ENCODE peak calls at places on chromosomes 11 and 22, in eight cellular contexts. One of them, this sample, is unnamed.

GRCh38 chr11:17734418-17734911 is at the start of gene KCNC1:
- DNase-seq in foreskin keratinocyte: no peak
- DNase-seq in lung: no peak
- DNase-seq in body of pancreas: peak
- DNase-seq in CD8-positive, alpha-beta memory T cell: no peak
- DNase-seq in brain microvascular endothelial cell: no peak
- DNase-seq in RWPE1: no peak
- DNase-seq in tibial nerve: no peak
- DNase-seq in this sample: no peak

GRCh38 chr11:2665747-2666710 is 33.8 kb downstream of the KCNQ1OT1 start:
- DNase-seq in lung: no peak
- DNase-seq in tibial nerve: peak
- DNase-seq in foreskin keratinocyte: no peak
- DNase-seq in RWPE1: no peak
- DNase-seq in brain microvascular endothelial cell: no peak
- DNase-seq in body of pancreas: peak
- DNase-seq in CD8-positive, alpha-beta memory T cell: no peak
- DNase-seq in this sample: no peak

GRCh38 chr11:34941688-34942087 is 25.3 kb downstream of the PDHX start:
- DNase-seq in body of pancreas: no peak
- DNase-seq in tibial nerve: no peak
- DNase-seq in brain microvascular endothelial cell: no peak
- DNase-seq in foreskin keratinocyte: no peak
- DNase-seq in CD8-positive, alpha-beta memory T cell: no peak
- DNase-seq in lung: no peak
- DNase-seq in RWPE1: no peak
- DNase-seq in this sample: no peak

GRCh38 chr22:31295413-31295812 is 3.1 kb upstream of the PIK3IP1 start:
- DNase-seq in body of pancreas: no peak
- DNase-seq in brain microvascular endothelial cell: no peak
- DNase-seq in foreskin keratinocyte: no peak
- DNase-seq in tibial nerve: no peak
- DNase-seq in CD8-positive, alpha-beta memory T cell: no peak
- DNase-seq in RWPE1: no peak
- DNase-seq in lung: no peak
- DNase-seq in this sample: no peak

GRCh38 chr11:847876-848275 is 5.2 kb downstream of the TSPAN4 start:
- DNase-seq in RWPE1: no peak
- DNase-seq in lung: no peak
- DNase-seq in tibial nerve: no peak
- DNase-seq in CD8-positive, alpha-beta memory T cell: no peak
- DNase-seq in foreskin keratinocyte: no peak
- DNase-seq in body of pancreas: no peak
- DNase-seq in brain microvascular endothelial cell: no peak
- DNase-seq in this sample: no peak

GRCh38 chr11:83681045-83681781 is 395.0 kb upstream of the CCDC90B start:
- DNase-seq in body of pancreas: no peak
- DNase-seq in RWPE1: no peak
- DNase-seq in tibial nerve: no peak
- DNase-seq in lung: no peak
- DNase-seq in CD8-positive, alpha-beta memory T cell: no peak
- DNase-seq in foreskin keratinocyte: no peak
- DNase-seq in brain microvascular endothelial cell: no peak
- DNase-seq in this sample: no peak

GRCh38 chr22:31891366-31892079 is 52.8 kb upstream of the YWHAH start:
- DNase-seq in tibial nerve: no peak
- DNase-seq in RWPE1: no peak
- DNase-seq in foreskin keratinocyte: no peak
- DNase-seq in CD8-positive, alpha-beta memory T cell: no peak
- DNase-seq in lung: no peak
- DNase-seq in body of pancreas: no peak
- DNase-seq in brain microvascular endothelial cell: no peak
- DNase-seq in this sample: no peak

GRCh38 chr11:130473795-130474377 is 25.4 kb downstream of the ADAMTS15 start:
- DNase-seq in CD8-positive, alpha-beta memory T cell: no peak
- DNase-seq in RWPE1: no peak
- DNase-seq in brain microvascular endothelial cell: no peak
- DNase-seq in tibial nerve: no peak
- DNase-seq in body of pancreas: no peak
- DNase-seq in foreskin keratinocyte: no peak
- DNase-seq in lung: no peak
- DNase-seq in this sample: no peak

GRCh38 chr11:128548655-128549255 is 38.6 kb downstream of the ETS1 start:
- DNase-seq in CD8-positive, alpha-beta memory T cell: no peak
- DNase-seq in tibial nerve: peak
- DNase-seq in brain microvascular endothelial cell: no peak
- DNase-seq in RWPE1: peak
- DNase-seq in lung: peak
- DNase-seq in foreskin keratinocyte: no peak
- DNase-seq in body of pancreas: peak
- DNase-seq in this sample: no peak

GRCh38 chr11:55367674-55368073 is at the start of gene OR4A15:
- DNase-seq in foreskin keratinocyte: no peak
- DNase-seq in body of pancreas: no peak
- DNase-seq in lung: no peak
- DNase-seq in RWPE1: no peak
- DNase-seq in tibial nerve: no peak
- DNase-seq in CD8-positive, alpha-beta memory T cell: no peak
- DNase-seq in brain microvascular endothelial cell: no peak
- DNase-seq in this sample: no peak

GRCh38 chr11:116072776-116073175 is 568.6 kb upstream of the CADM1 start:
- DNase-seq in lung: no peak
- DNase-seq in brain microvascular endothelial cell: no peak
- DNase-seq in body of pancreas: no peak
- DNase-seq in tibial nerve: no peak
- DNase-seq in foreskin keratinocyte: no peak
- DNase-seq in CD8-positive, alpha-beta memory T cell: no peak
- DNase-seq in RWPE1: no peak
- DNase-seq in this sample: no peak

GRCh38 chr11:82873919-82874333 is 26.3 kb downstream of the PRCP start:
- DNase-seq in foreskin keratinocyte: no peak
- DNase-seq in body of pancreas: no peak
- DNase-seq in CD8-positive, alpha-beta memory T cell: no peak
- DNase-seq in brain microvascular endothelial cell: no peak
- DNase-seq in tibial nerve: no peak
- DNase-seq in lung: no peak
- DNase-seq in RWPE1: no peak
- DNase-seq in this sample: no peak

GRCh38 chr11:34915136-34916013 is 804 bp downstream of the APIP start:
- DNase-seq in tibial nerve: no peak
- DNase-seq in RWPE1: no peak
- DNase-seq in lung: no peak
- DNase-seq in body of pancreas: no peak
- DNase-seq in foreskin keratinocyte: peak
- DNase-seq in CD8-positive, alpha-beta memory T cell: peak
- DNase-seq in brain microvascular endothelial cell: peak
- DNase-seq in this sample: no peak

GRCh38 chr22:32987081-32987631 is 71.0 kb downstream of the SYN3 start:
- DNase-seq in lung: no peak
- DNase-seq in RWPE1: peak
- DNase-seq in brain microvascular endothelial cell: no peak
- DNase-seq in tibial nerve: no peak
- DNase-seq in foreskin keratinocyte: peak
- DNase-seq in CD8-positive, alpha-beta memory T cell: no peak
- DNase-seq in body of pancreas: no peak
- DNase-seq in this sample: peak

GRCh38 chr22:18970180-18970947 is 34.3 kb upstream of the PRODH start:
- DNase-seq in CD8-positive, alpha-beta memory T cell: no peak
- DNase-seq in lung: no peak
- DNase-seq in tibial nerve: no peak
- DNase-seq in foreskin keratinocyte: no peak
- DNase-seq in RWPE1: no peak
- DNase-seq in brain microvascular endothelial cell: no peak
- DNase-seq in body of pancreas: peak
- DNase-seq in this sample: no peak

GRCh38 chr11:1916986-1917522 is 2.4 kb upstream of the TNNT3 start:
- DNase-seq in RWPE1: no peak
- DNase-seq in lung: no peak
- DNase-seq in body of pancreas: no peak
- DNase-seq in tibial nerve: no peak
- DNase-seq in foreskin keratinocyte: no peak
- DNase-seq in CD8-positive, alpha-beta memory T cell: no peak
- DNase-seq in brain microvascular endothelial cell: no peak
- DNase-seq in this sample: no peak

GRCh38 chr22:29606320-29606719 is 2.9 kb downstream of the NF2 start:
- DNase-seq in foreskin keratinocyte: no peak
- DNase-seq in body of pancreas: no peak
- DNase-seq in brain microvascular endothelial cell: no peak
- DNase-seq in tibial nerve: no peak
- DNase-seq in lung: no peak
- DNase-seq in RWPE1: no peak
- DNase-seq in CD8-positive, alpha-beta memory T cell: no peak
- DNase-seq in this sample: no peak

GRCh38 chr11:32374261-32374711 is 61.1 kb downstream of the WT1 start:
- DNase-seq in brain microvascular endothelial cell: no peak
- DNase-seq in lung: no peak
- DNase-seq in body of pancreas: peak
- DNase-seq in tibial nerve: peak
- DNase-seq in RWPE1: no peak
- DNase-seq in foreskin keratinocyte: no peak
- DNase-seq in CD8-positive, alpha-beta memory T cell: no peak
- DNase-seq in this sample: no peak

GRCh38 chr11:118437736-118438125 is 1.4 kb downstream of the KMT2A start:
- DNase-seq in body of pancreas: peak
- DNase-seq in lung: peak
- DNase-seq in foreskin keratinocyte: no peak
- DNase-seq in RWPE1: peak
- DNase-seq in CD8-positive, alpha-beta memory T cell: peak
- DNase-seq in tibial nerve: peak
- DNase-seq in brain microvascular endothelial cell: no peak
- DNase-seq in this sample: no peak

GRCh38 chr11:36091256-36091811 is 147.5 kb downstream of the LDLRAD3 start:
- DNase-seq in RWPE1: no peak
- DNase-seq in lung: no peak
- DNase-seq in brain microvascular endothelial cell: peak
- DNase-seq in CD8-positive, alpha-beta memory T cell: no peak
- DNase-seq in body of pancreas: no peak
- DNase-seq in tibial nerve: no peak
- DNase-seq in foreskin keratinocyte: no peak
- DNase-seq in this sample: no peak

GRCh38 chr11:8794677-8795103 is 112.1 kb downstream of the RPL27A start:
- DNase-seq in body of pancreas: peak
- DNase-seq in RWPE1: no peak
- DNase-seq in brain microvascular endothelial cell: no peak
- DNase-seq in CD8-positive, alpha-beta memory T cell: no peak
- DNase-seq in foreskin keratinocyte: no peak
- DNase-seq in tibial nerve: no peak
- DNase-seq in lung: no peak
- DNase-seq in this sample: no peak

GRCh38 chr11:75474878-75475766 is 42.1 kb upstream of the KLHL35 start:
- DNase-seq in body of pancreas: peak
- DNase-seq in RWPE1: no peak
- DNase-seq in CD8-positive, alpha-beta memory T cell: peak
- DNase-seq in lung: no peak
- DNase-seq in brain microvascular endothelial cell: peak
- DNase-seq in foreskin keratinocyte: no peak
- DNase-seq in tibial nerve: peak
- DNase-seq in this sample: no peak

GRCh38 chr11:124748100-124748418 is 4.0 kb downstream of the VSIG2 start:
- DNase-seq in lung: no peak
- DNase-seq in CD8-positive, alpha-beta memory T cell: no peak
- DNase-seq in brain microvascular endothelial cell: no peak
- DNase-seq in tibial nerve: no peak
- DNase-seq in foreskin keratinocyte: no peak
- DNase-seq in body of pancreas: no peak
- DNase-seq in RWPE1: no peak
- DNase-seq in this sample: no peak
- H3K27ac ChIP-seq in lung: no peak
- H3K27ac ChIP-seq in CD8-positive, alpha-beta memory T cell: no peak
- H3K27ac ChIP-seq in brain microvascular endothelial cell: no peak
- H3K27ac ChIP-seq in tibial nerve: no peak
- H3K27ac ChIP-seq in foreskin keratinocyte: no peak
- H3K27ac ChIP-seq in body of pancreas: peak
- H3K27ac ChIP-seq in RWPE1: no peak
- H3K27ac ChIP-seq in this sample: peak

GRCh38 chr11:122663056-122663740 is 7.7 kb downstream of the UBASH3B start:
- DNase-seq in CD8-positive, alpha-beta memory T cell: no peak
- DNase-seq in body of pancreas: no peak
- DNase-seq in foreskin keratinocyte: no peak
- DNase-seq in RWPE1: no peak
- DNase-seq in tibial nerve: no peak
- DNase-seq in brain microvascular endothelial cell: no peak
- DNase-seq in lung: no peak
- DNase-seq in this sample: no peak
- H3K27ac ChIP-seq in CD8-positive, alpha-beta memory T cell: no peak
- H3K27ac ChIP-seq in body of pancreas: no peak
- H3K27ac ChIP-seq in foreskin keratinocyte: no peak
- H3K27ac ChIP-seq in RWPE1: no peak
- H3K27ac ChIP-seq in tibial nerve: no peak
- H3K27ac ChIP-seq in brain microvascular endothelial cell: no peak
- H3K27ac ChIP-seq in lung: no peak
- H3K27ac ChIP-seq in this sample: no peak

GRCh38 chr22:38233427-38233826 is 31.6 kb downstream of the MAFF start:
- DNase-seq in CD8-positive, alpha-beta memory T cell: no peak
- DNase-seq in tibial nerve: no peak
- DNase-seq in body of pancreas: no peak
- DNase-seq in foreskin keratinocyte: no peak
- DNase-seq in lung: no peak
- DNase-seq in brain microvascular endothelial cell: no peak
- DNase-seq in RWPE1: no peak
- DNase-seq in this sample: no peak

GRCh38 chr22:38239101-38239761 is 33.6 kb downstream of the TMEM184B start:
- DNase-seq in lung: peak
- DNase-seq in CD8-positive, alpha-beta memory T cell: no peak
- DNase-seq in RWPE1: peak
- DNase-seq in tibial nerve: no peak
- DNase-seq in body of pancreas: no peak
- DNase-seq in foreskin keratinocyte: peak
- DNase-seq in brain microvascular endothelial cell: peak
- DNase-seq in this sample: peak

GRCh38 chr22:38235240-38235850 is 33.6 kb downstream of the MAFF start:
- DNase-seq in RWPE1: no peak
- DNase-seq in lung: no peak
- DNase-seq in body of pancreas: no peak
- DNase-seq in foreskin keratinocyte: no peak
- DNase-seq in tibial nerve: no peak
- DNase-seq in brain microvascular endothelial cell: no peak
- DNase-seq in CD8-positive, alpha-beta memory T cell: no peak
- DNase-seq in this sample: no peak

GRCh38 chr22:38238519-38239051 is 34.2 kb downstream of the TMEM184B start:
- DNase-seq in foreskin keratinocyte: no peak
- DNase-seq in tibial nerve: no peak
- DNase-seq in RWPE1: no peak
- DNase-seq in CD8-positive, alpha-beta memory T cell: no peak
- DNase-seq in body of pancreas: peak
- DNase-seq in brain microvascular endothelial cell: no peak
- DNase-seq in lung: peak
- DNase-seq in this sample: no peak

GRCh38 chr22:38236786-38237185 is 35.0 kb downstream of the MAFF start:
- DNase-seq in foreskin keratinocyte: no peak
- DNase-seq in brain microvascular endothelial cell: no peak
- DNase-seq in CD8-positive, alpha-beta memory T cell: no peak
- DNase-seq in body of pancreas: no peak
- DNase-seq in RWPE1: no peak
- DNase-seq in lung: no peak
- DNase-seq in tibial nerve: no peak
- DNase-seq in this sample: no peak
- H3K27ac ChIP-seq in foreskin keratinocyte: no peak
- H3K27ac ChIP-seq in brain microvascular endothelial cell: no peak
- H3K27ac ChIP-seq in CD8-positive, alpha-beta memory T cell: no peak
- H3K27ac ChIP-seq in body of pancreas: no peak
- H3K27ac ChIP-seq in RWPE1: peak
- H3K27ac ChIP-seq in lung: no peak
- H3K27ac ChIP-seq in tibial nerve: no peak
- H3K27ac ChIP-seq in this sample: peak

GRCh38 chr11:86484795-86485166 is 110.1 kb downstream of the CCDC81 start:
- DNase-seq in foreskin keratinocyte: no peak
- DNase-seq in CD8-positive, alpha-beta memory T cell: no peak
- DNase-seq in RWPE1: no peak
- DNase-seq in lung: no peak
- DNase-seq in brain microvascular endothelial cell: peak
- DNase-seq in tibial nerve: no peak
- DNase-seq in body of pancreas: no peak
- DNase-seq in this sample: no peak
- H3K27ac ChIP-seq in foreskin keratinocyte: peak
- H3K27ac ChIP-seq in CD8-positive, alpha-beta memory T cell: no peak
- H3K27ac ChIP-seq in RWPE1: peak
- H3K27ac ChIP-seq in lung: peak
- H3K27ac ChIP-seq in brain microvascular endothelial cell: peak
- H3K27ac ChIP-seq in tibial nerve: no peak
- H3K27ac ChIP-seq in body of pancreas: peak
- H3K27ac ChIP-seq in this sample: peak

This sample was measured in epithelial cell of prostate.